ENCODE peak calls at places on chromosomes 11 and 22, in six cellular contexts. T, M, L, P, G and K are unnamed samples.

GRCh38 chr11:105215528-105215927 is 76.0 kb upstream of the CARD18 start:
- DNase-seq in P (no peak), M (no peak), G (no peak), L (no peak), T (no peak), K (no peak)

GRCh38 chr11:280762-281485 is 2.7 kb downstream of the NLRP6 start:
- DNase-seq in P (no peak), M (peak; percentile 31), T (no peak), G (no peak), L (no peak), K (no peak)

GRCh38 chr22:47836957-47837356 is 1074.5 kb downstream of the TBC1D22A start:
- DNase-seq in L (no peak), G (no peak), P (no peak), M (no peak), T (no peak), K (no peak)

GRCh38 chr11:47480762-47481161 is 31.8 kb upstream of the RAPSN start:
- DNase-seq in M (no peak), P (no peak), G (no peak), L (no peak), T (no peak), K (no peak)

GRCh38 chr11:86991341-86991740 is 36.1 kb upstream of the FZD4 start:
- DNase-seq in M (no peak), P (no peak), G (no peak), L (no peak), T (no peak), K (no peak)

GRCh38 chr11:15645201-15645600 is 530.5 kb downstream of the INSC start:
- DNase-seq in G (no peak), P (no peak), T (no peak), L (no peak), M (no peak), K (no peak)

GRCh38 chr11:129819237-129819636 is 3.6 kb downstream of the TMEM45B start:
- DNase-seq in M (no peak), P (no peak), T (no peak), L (no peak), G (no peak), K (no peak)

GRCh38 chr22:37176464-37177061 is 11.5 kb downstream of the C1QTNF6 start:
- DNase-seq in M (peak; percentile 79), L (no peak), T (no peak), G (no peak), P (no peak), K (no peak)

GRCh38 chr11:63847363-63847762 is 8.5 kb downstream of the MARK2 start:
- DNase-seq in P (no peak), L (no peak), G (no peak), T (no peak), M (no peak), K (no peak)

GRCh38 chr11:77111277-77111676 is 8.6 kb downstream of the OMP start:
- DNase-seq in M (no peak), T (no peak), L (no peak), P (no peak), G (no peak), K (no peak)

GRCh38 chr11:109853156-109853776 is 239.9 kb upstream of the ZC3H12C start:
- DNase-seq in T (peak; percentile 79), P (no peak), M (no peak), G (peak; percentile 15), L (peak; percentile 74), K (peak; percentile 60)

GRCh38 chr11:65121447-65121864 is 478 bp downstream of the FAU start:
- DNase-seq in M (no peak), G (no peak), T (no peak), P (no peak), L (no peak), K (no peak)

DNA sequence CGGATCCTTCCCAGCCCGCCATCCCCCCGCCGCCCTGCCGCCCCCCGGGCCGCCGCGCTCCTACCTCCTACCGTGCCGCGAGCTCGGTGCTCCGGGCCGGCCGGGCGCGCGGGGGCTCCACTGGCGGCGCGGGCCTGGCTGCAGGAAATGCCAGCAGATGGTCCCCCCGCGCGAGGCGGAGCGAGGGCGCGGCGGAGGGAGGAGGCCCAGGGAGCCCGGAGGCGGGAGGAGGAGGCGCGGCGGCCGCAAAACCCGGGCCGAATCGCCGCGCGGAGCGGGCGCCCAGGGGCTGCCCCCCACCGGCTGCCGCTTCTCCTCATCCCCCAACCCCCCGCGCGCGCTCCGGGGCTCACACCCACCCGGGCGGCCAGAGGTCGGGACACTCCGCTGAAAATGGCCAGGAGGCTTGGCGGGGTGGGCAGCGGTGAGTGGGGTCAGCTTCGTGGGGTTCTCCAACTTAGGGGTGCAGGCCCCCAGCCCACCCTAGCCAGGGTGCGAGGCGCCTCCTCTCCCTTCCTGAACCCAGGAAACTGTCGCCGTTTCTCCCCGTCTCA is at the start of gene OSBPL5:
- DNase-seq in G (no peak), L (no peak), P (no peak), T (no peak), M (peak; percentile 90), K (peak; percentile 85)
- TF ChIP-seq SIN3A in G (no peak), L (no peak), P (no peak), T (no peak), M (no peak), K (peak; percentile 62)

DNA sequence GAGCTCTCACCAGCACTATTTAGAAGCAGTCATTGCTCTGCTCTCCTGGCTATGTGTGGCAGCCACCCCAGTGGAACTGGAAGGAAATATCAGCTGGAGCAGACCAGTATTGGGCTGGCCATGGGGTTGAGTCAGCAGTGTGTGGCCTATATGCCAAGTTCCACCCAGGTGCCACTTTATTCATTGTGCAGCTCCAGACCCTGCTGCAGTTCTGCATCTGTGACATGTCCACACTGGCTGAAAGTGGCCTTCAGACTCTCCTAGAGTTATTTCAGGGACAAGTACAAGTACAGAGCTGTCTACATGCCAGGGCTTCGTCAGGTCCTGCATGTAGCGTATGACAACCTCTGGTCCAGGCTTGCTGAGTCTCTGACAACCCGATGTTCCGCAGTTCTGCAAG is 55.2 kb downstream of the CABIN1 start:
- DNase-seq in L (no peak), M (no peak), P (no peak), T (no peak), G (no peak), K (no peak)
- TF ChIP-seq SIN3A in L (no peak), M (no peak), P (no peak), T (no peak), G (no peak), K (no peak)

DNA sequence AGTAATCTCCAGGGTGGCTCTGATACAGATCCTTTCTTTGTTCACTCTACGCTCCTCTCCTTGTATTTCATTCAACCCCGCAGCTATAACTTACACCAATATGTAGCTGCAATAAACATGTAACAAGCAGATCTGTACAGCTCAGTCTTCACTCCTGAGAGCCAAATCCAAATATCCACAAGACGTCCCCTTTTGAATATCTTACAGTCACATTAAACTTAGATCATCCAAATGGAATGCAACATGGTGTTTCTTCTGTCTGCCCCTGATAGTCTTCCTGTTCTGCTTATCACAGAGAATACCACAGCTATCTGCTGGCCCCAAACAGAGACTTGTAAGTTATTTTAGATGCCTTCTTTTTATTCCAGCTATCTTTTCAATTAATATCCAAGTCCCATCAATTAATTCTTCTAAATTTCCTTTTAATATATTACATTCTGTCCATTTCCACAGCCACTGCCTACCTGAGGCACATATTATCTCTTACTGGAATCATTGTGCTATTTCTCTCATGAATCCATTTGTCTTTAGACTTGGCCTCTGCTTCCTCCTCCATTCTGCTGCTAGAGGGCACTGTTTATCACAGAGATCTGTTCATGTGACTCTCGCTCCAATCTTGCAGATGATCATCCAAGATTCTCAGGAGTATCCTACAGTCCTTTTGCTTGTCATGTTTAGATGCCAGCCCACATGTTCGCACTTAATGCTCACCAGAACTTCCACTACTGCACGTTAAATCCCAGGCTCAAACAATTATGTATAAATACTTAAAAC is 908.6 kb downstream of the NTM start:
- DNase-seq in P (no peak), L (no peak), G (no peak), T (no peak), M (no peak), K (no peak)
- TF ChIP-seq SIN3A in P (no peak), L (no peak), G (no peak), T (no peak), M (no peak), K (no peak)

DNA sequence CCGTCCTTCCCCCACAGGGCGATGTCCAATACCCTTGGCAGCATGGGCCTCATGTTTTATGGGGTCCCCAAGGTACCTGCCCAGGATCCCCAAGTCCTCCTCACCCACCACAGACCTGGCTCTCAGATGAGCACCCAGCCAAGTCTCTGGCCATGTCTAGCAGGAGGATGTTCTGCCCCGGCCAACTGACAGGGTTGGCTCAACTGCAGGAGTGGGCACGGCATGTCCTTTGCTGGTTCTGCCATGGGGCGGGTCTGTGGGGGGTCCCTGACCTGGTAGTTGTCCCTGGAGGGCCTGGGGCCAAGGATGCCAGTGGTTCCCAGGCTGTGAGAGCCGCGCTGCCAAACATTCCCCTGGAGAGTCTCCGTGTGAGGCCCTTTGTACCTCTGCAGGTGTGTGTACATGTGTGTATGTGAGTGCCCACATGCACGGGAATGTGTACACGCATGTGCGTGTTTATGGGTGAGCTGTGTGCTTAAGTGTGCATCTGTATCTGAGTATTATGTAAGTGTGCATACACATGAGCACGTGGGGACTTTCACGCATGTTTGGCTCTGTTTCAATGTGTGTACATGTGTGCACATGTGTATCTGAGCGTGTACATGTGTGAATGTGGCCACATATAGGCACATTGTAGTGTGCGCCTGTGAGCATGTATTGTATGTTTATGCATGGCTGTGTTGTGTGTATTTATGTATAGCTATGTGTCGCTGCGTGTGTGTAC is 85.5 kb downstream of the KCNQ1 start:
- DNase-seq in G (no peak), L (no peak), M (no peak), T (no peak), P (no peak), K (no peak)
- TF ChIP-seq SIN3A in G (no peak), L (no peak), M (no peak), T (no peak), P (no peak), K (no peak)

GRCh38 chr11:66745356-66746235 is 16.6 kb upstream of the SPTBN2 start:
- DNase-seq in P (no peak), T (no peak), L (no peak), G (no peak), M (no peak), K (peak; percentile 47)

GRCh38 chr11:66747480-66747879 is 18.5 kb upstream of the SPTBN2 start:
- DNase-seq in T (no peak), P (no peak), L (no peak), G (no peak), M (no peak), K (no peak)

GRCh38 chr11:66752148-66752547 is 23.1 kb upstream of the SPTBN2 start:
- DNase-seq in G (no peak), P (no peak), M (no peak), T (no peak), L (no peak), K (no peak)

GRCh38 chr11:66744485-66745355 is 15.7 kb upstream of the SPTBN2 start:
- DNase-seq in T (peak; percentile 49), G (peak; percentile 58), P (no peak), M (peak; percentile 99), L (no peak), K (peak; percentile 96)

DNA sequence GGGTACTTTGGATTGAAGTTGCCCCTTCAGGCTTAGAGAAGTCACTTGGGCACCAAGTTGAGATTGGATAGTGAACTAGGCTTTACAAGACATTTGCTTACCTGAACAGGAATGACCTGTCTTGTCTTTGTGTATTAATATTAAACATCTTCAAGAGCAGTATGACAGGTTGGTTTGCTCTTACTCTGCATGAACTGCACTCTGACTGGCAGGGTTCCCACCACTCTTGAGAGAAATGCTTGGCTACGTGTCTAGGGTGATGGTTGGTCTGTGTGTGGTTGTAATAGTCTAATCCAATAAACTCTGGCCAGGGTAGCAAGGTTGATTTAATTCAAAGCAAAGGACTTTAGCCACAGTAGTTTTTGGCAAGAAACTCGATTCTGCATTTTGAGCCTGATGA is 20.1 kb upstream of the SPTBN2 start:
- DNase-seq in T (no peak), P (no peak), G (no peak), L (no peak), M (no peak), K (no peak)
- TF ChIP-seq SIN3A in T (no peak), P (no peak), G (no peak), L (no peak), M (no peak), K (no peak)

GRCh38 chr22:26642465-26643367 is 14.7 kb upstream of the MIAT start:
- DNase-seq in L (no peak), T (no peak), G (no peak), P (no peak), M (no peak), K (peak; percentile 84)
- TF ChIP-seq SIN3A in L (no peak), T (no peak), G (no peak), P (no peak), M (no peak), K (no peak)